ENCODE peak calls at places on chromosomes 4 and X, in seven cellular contexts. I, F, N, O, D, V and G are unnamed samples.

GRCh38 chr4:158186815-158187214 is 14.0 kb upstream of the GASK1B start:
- DNase-seq in V (no peak), N (no peak), D (no peak), F (no peak), I (no peak), O (no peak), G (no peak)

GRCh38 chrX:131830400-131831184 is 192.5 kb upstream of the STK26 start:
- DNase-seq in F (peak; percentile 82), O (peak; percentile 82), V (peak; percentile 85), N (peak; percentile 81), D (no peak), I (peak; percentile 79), G (no peak)

GRCh38 chrX:155611302-155611701 is 1.4 kb downstream of the TMLHE start:
- DNase-seq in I (no peak), O (no peak), F (peak; percentile 1), D (no peak), V (no peak), N (no peak), G (no peak)

GRCh38 chr4:82680834-82681233 is 117.8 kb downstream of the SCD5 start:
- DNase-seq in D (no peak), F (no peak), V (no peak), N (no peak), O (no peak), I (no peak), G (no peak)

GRCh38 chr4:86977621-86978184 is 42.9 kb downstream of the AFF1 start:
- DNase-seq in F (peak; percentile 94), V (peak; percentile 73), D (peak; percentile 10), I (no peak), O (no peak), N (no peak), G (no peak)

GRCh38 chr4:110704748-110705439 is 82.0 kb upstream of the PITX2 start:
- DNase-seq in I (no peak), D (no peak), V (no peak), N (no peak), O (no peak), F (no peak), G (no peak)

GRCh38 chrX:114675365-114675764 is 91.5 kb downstream of the HTR2C start:
- DNase-seq in I (no peak), F (no peak), V (no peak), N (no peak), D (no peak), O (no peak), G (no peak)

GRCh38 chr4:94545296-94545695 is 93.6 kb downstream of the PDLIM5 start:
- DNase-seq in V (no peak), D (no peak), I (no peak), O (no peak), F (peak; percentile 94), N (no peak), G (no peak)

GRCh38 chrX:78098108-78098507 is 5.9 kb upstream of the PGK1 start:
- DNase-seq in V (no peak), O (no peak), D (no peak), F (no peak), I (no peak), N (no peak), G (no peak)

GRCh38 chrX:82945332-82945731 is 562.8 kb upstream of the POU3F4 start:
- DNase-seq in N (no peak), O (no peak), F (no peak), D (no peak), I (no peak), V (no peak), G (no peak)

GRCh38 chrX:141642979-141643378 is 53.5 kb downstream of the SPANXA2 start:
- DNase-seq in I (no peak), F (no peak), D (no peak), O (no peak), N (no peak), V (no peak), G (no peak)

GRCh38 chr4:140335076-140335475 is 38.4 kb upstream of the SCOC start:
- DNase-seq in N (no peak), F (no peak), V (no peak), D (no peak), O (no peak), I (no peak), G (no peak)

GRCh38 chrX:53356186-53356585 is 66.3 kb downstream of the SMC1A start:
- DNase-seq in F (no peak), V (no peak), I (no peak), O (no peak), N (no peak), D (no peak), G (no peak)

GRCh38 chr4:168509786-168510185 is 12.9 kb downstream of the PALLD start:
- DNase-seq in O (no peak), F (no peak), D (no peak), I (no peak), V (no peak), N (no peak), G (no peak)

GRCh38 chr4:69754926-69755580 is 5.4 kb downstream of the SULT1B1 start:
- DNase-seq in N (no peak), F (no peak), I (peak; percentile 35), D (no peak), V (no peak), O (no peak), G (no peak)

GRCh38 chrX:18075603-18076002 is 145.1 kb downstream of the BEND2 start:
- DNase-seq in N (no peak), V (no peak), F (no peak), I (no peak), O (no peak), D (no peak), G (no peak)

GRCh38 chr4:122219356-122219755 is 67.2 kb downstream of the BLTP1 start:
- DNase-seq in I (no peak), V (no peak), N (no peak), O (no peak), F (no peak), D (no peak), G (no peak)

GRCh38 chrX:120774611-120775010 is 101.1 kb downstream of the CT47B1 start:
- DNase-seq in D (no peak), V (no peak), O (no peak), I (no peak), N (no peak), F (no peak), G (no peak)

GRCh38 chrX:107675823-107676555 is 47.7 kb downstream of the PRPS1 start:
- DNase-seq in O (peak; percentile 77), I (no peak), V (no peak), N (no peak), F (no peak), D (peak; percentile 42), G (no peak)
- TF ChIP-seq POLR2A in O (no peak), I (no peak), V (no peak), N (no peak), F (no peak), D (no peak), G (no peak)

GRCh38 chr4:10099521-10100325 is 16.9 kb downstream of the WDR1 start:
- DNase-seq in I (no peak), V (no peak), O (no peak), D (no peak), N (no peak), F (no peak), G (no peak)
- TF ChIP-seq POLR2AphosphoS5 in I (no peak), V (no peak), O (no peak), D (no peak), N (peak; percentile 27), F (no peak), G (no peak)

DNA sequence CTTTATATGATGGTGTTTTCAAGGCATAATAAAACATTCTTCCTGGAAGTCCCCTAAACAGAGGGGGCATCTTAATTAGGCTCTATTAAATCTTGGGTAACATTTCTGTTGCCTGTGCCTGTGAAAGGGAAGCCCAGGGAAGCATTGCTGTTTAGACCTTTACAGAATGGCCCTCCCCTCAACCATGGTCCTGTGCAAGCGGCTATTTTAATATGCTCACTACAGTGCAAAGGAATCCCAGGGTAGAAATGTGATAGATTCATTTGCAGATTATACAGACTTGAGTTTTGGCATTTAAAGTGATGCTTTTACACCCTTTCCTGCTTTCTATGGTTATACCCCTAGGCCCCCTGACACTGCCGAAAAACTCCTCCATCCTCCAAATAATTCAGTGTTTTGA is 65.3 kb downstream of the CLCN5 start:
- DNase-seq in O (no peak), N (no peak), V (no peak), I (no peak), F (no peak), D (no peak), G (no peak)
- H3K36me3 ChIP-seq in O (no peaks in the 10 kb centered on the region), N (no peaks in the 10 kb centered on the region), V (no peaks in the 10 kb centered on the region), I (no peaks in the 10 kb centered on the region), F (no peaks in the 10 kb centered on the region), D (no peaks in the 10 kb centered on the region), G (no peaks in the 10 kb centered on the region)

GRCh38 chr4:1899149-1900086 is 28.2 kb downstream of the NSD2 start:
- DNase-seq in N (peak; percentile 53), O (peak; percentile 85), I (peak; percentile 73), V (peak; percentile 48), F (peak; percentile 74), D (peak; percentile 69), G (peak; percentile 87)
- TF ChIP-seq POLR2A in N (no peak), O (no peak), I (no peak), V (no peak), F (no peak), D (no peak), G (no peak)

DNA sequence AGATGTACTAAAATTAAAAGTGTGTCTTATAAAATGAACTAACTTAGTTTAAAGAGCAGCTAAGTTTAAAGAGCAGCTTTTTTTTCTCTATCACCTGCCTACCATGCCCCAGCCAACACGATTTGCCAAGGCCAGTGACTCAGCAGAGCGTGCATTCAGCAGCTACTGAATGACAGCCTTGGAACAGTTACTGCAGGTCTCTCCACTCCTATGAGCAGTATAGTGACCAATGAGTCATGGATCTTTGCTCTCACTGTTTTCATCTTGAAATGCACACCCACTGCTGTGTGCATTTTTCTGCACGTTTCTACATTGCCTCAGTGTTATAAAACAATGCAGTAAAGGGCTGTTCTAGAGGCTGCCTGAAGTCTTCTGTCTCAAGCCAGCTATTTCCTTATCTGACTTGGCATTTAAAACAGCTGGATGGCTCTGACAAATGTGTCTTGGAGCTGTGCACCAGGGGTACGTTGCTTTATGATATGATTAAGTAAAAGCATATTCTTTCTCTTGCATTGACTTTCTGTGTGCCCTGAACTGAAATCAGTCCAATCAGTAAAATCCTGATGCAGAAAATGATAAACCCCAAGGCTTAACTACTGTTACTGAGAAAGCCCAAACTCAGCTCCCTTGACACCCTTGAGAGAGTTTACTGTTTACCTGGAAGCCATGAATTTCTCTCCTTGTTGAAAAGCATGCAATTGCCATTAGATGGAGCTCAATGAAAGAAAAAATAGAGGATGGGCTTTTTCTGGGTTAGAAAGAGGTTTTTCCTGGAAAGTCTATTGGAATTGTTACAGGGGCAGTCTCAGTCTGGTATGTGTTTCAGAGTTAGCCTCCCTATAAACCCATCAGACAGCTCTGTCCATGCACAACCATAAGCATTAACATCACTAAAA is 66.2 kb upstream of the C4orf54 start:
- DNase-seq in F (peak; percentile 4), N (no peak), V (peak; percentile 10), D (peak; percentile 49), I (peak; percentile 71), O (peak; percentile 88), G (no peak)
- TF ChIP-seq POLR2AphosphoS5 in F (no peak), N (no peak), V (no peak), D (peak; percentile 75), I (peak; percentile 67), O (peak; percentile 77), G (no peak)